ENCODE peak calls at places on chromosomes 1 and 21, in six cellular contexts. One of them, this sample, is unnamed.

GRCh38 chr1:202107801-202108731 is 14.7 kb upstream of the GPR37L1 start:
- DNase-seq in Calu3: peak
- DNase-seq in hepatocyte: peak
- DNase-seq in tibial artery: no peak
- DNase-seq in stimulated activated CD4-positive, alpha-beta T cell treated with anti-CD3 and anti-CD28 coated beads, Interleukin-1b, Interleukin-23, amount 100 ng/mL, for 48 hours: no peak
- DNase-seq in T-helper 17 cell: no peak
- DNase-seq in this sample: no peak

GRCh38 chr1:220775238-220775853 is 11.4 kb upstream of the MTARC1 start:
- DNase-seq in Calu3: peak
- DNase-seq in T-helper 17 cell: no peak
- DNase-seq in stimulated activated CD4-positive, alpha-beta T cell treated with anti-CD3 and anti-CD28 coated beads, Interleukin-1b, Interleukin-23, amount 100 ng/mL, for 48 hours: peak
- DNase-seq in tibial artery: no peak
- DNase-seq in hepatocyte: peak
- DNase-seq in this sample: no peak

GRCh38 chr1:197464039-197464438 is 196.0 kb downstream of the CRB1 start:
- DNase-seq in Calu3: no peak
- DNase-seq in hepatocyte: peak
- DNase-seq in T-helper 17 cell: no peak
- DNase-seq in tibial artery: no peak
- DNase-seq in stimulated activated CD4-positive, alpha-beta T cell treated with anti-CD3 and anti-CD28 coated beads, Interleukin-1b, Interleukin-23, amount 100 ng/mL, for 48 hours: no peak
- DNase-seq in this sample: no peak

GRCh38 chr1:32392358-32392757 is 1.9 kb downstream of the BSDC1 start:
- DNase-seq in stimulated activated CD4-positive, alpha-beta T cell treated with anti-CD3 and anti-CD28 coated beads, Interleukin-1b, Interleukin-23, amount 100 ng/mL, for 48 hours: no peak
- DNase-seq in hepatocyte: no peak
- DNase-seq in T-helper 17 cell: no peak
- DNase-seq in tibial artery: no peak
- DNase-seq in Calu3: no peak
- DNase-seq in this sample: no peak

GRCh38 chr1:27773732-27774445 is 870 bp downstream of the STX12 start:
- DNase-seq in tibial artery: no peak
- DNase-seq in hepatocyte: no peak
- DNase-seq in stimulated activated CD4-positive, alpha-beta T cell treated with anti-CD3 and anti-CD28 coated beads, Interleukin-1b, Interleukin-23, amount 100 ng/mL, for 48 hours: no peak
- DNase-seq in Calu3: no peak
- DNase-seq in T-helper 17 cell: no peak
- DNase-seq in this sample: no peak

GRCh38 chr1:228216371-228217320 is 8.8 kb downstream of the OBSCN start:
- DNase-seq in T-helper 17 cell: no peak
- DNase-seq in tibial artery: no peak
- DNase-seq in stimulated activated CD4-positive, alpha-beta T cell treated with anti-CD3 and anti-CD28 coated beads, Interleukin-1b, Interleukin-23, amount 100 ng/mL, for 48 hours: no peak
- DNase-seq in hepatocyte: no peak
- DNase-seq in Calu3: no peak
- DNase-seq in this sample: no peak

GRCh38 chr1:182301467-182302198 is 90.0 kb downstream of the GLUL start:
- DNase-seq in tibial artery: no peak
- DNase-seq in T-helper 17 cell: no peak
- DNase-seq in stimulated activated CD4-positive, alpha-beta T cell treated with anti-CD3 and anti-CD28 coated beads, Interleukin-1b, Interleukin-23, amount 100 ng/mL, for 48 hours: peak
- DNase-seq in Calu3: peak
- DNase-seq in hepatocyte: peak
- DNase-seq in this sample: peak

GRCh38 chr1:58745086-58745485 is 38.8 kb downstream of the JUN start:
- DNase-seq in hepatocyte: no peak
- DNase-seq in Calu3: no peak
- DNase-seq in tibial artery: no peak
- DNase-seq in stimulated activated CD4-positive, alpha-beta T cell treated with anti-CD3 and anti-CD28 coated beads, Interleukin-1b, Interleukin-23, amount 100 ng/mL, for 48 hours: no peak
- DNase-seq in T-helper 17 cell: no peak
- DNase-seq in this sample: no peak

GRCh38 chr1:42348498-42348897 is 13.5 kb upstream of the FOXJ3 start:
- DNase-seq in Calu3: no peak
- DNase-seq in tibial artery: no peak
- DNase-seq in hepatocyte: no peak
- DNase-seq in stimulated activated CD4-positive, alpha-beta T cell treated with anti-CD3 and anti-CD28 coated beads, Interleukin-1b, Interleukin-23, amount 100 ng/mL, for 48 hours: no peak
- DNase-seq in T-helper 17 cell: no peak
- DNase-seq in this sample: no peak

GRCh38 chr1:228963795-228964177 is 228.5 kb downstream of the RHOU start:
- DNase-seq in hepatocyte: no peak
- DNase-seq in Calu3: no peak
- DNase-seq in T-helper 17 cell: no peak
- DNase-seq in stimulated activated CD4-positive, alpha-beta T cell treated with anti-CD3 and anti-CD28 coated beads, Interleukin-1b, Interleukin-23, amount 100 ng/mL, for 48 hours: no peak
- DNase-seq in tibial artery: no peak
- DNase-seq in this sample: no peak

GRCh38 chr1:202160377-202160940 is at the start of gene PTPN7:
- DNase-seq in Calu3: peak
- DNase-seq in stimulated activated CD4-positive, alpha-beta T cell treated with anti-CD3 and anti-CD28 coated beads, Interleukin-1b, Interleukin-23, amount 100 ng/mL, for 48 hours: peak
- DNase-seq in hepatocyte: no peak
- DNase-seq in tibial artery: no peak
- DNase-seq in T-helper 17 cell: peak
- DNase-seq in this sample: no peak

GRCh38 chr1:77825356-77825709 is 45.9 kb downstream of the MIGA1 start:
- DNase-seq in T-helper 17 cell: no peak
- DNase-seq in Calu3: peak
- DNase-seq in hepatocyte: peak
- DNase-seq in tibial artery: no peak
- DNase-seq in stimulated activated CD4-positive, alpha-beta T cell treated with anti-CD3 and anti-CD28 coated beads, Interleukin-1b, Interleukin-23, amount 100 ng/mL, for 48 hours: peak
- DNase-seq in this sample: peak

GRCh38 chr21:25080161-25080560 is 527.1 kb downstream of the MRPL39 start:
- DNase-seq in T-helper 17 cell: no peak
- DNase-seq in Calu3: no peak
- DNase-seq in stimulated activated CD4-positive, alpha-beta T cell treated with anti-CD3 and anti-CD28 coated beads, Interleukin-1b, Interleukin-23, amount 100 ng/mL, for 48 hours: no peak
- DNase-seq in hepatocyte: no peak
- DNase-seq in tibial artery: no peak
- DNase-seq in this sample: no peak

GRCh38 chr1:180235077-180235501 is 5.0 kb downstream of the LHX4 start:
- DNase-seq in stimulated activated CD4-positive, alpha-beta T cell treated with anti-CD3 and anti-CD28 coated beads, Interleukin-1b, Interleukin-23, amount 100 ng/mL, for 48 hours: no peak
- DNase-seq in T-helper 17 cell: no peak
- DNase-seq in tibial artery: no peak
- DNase-seq in Calu3: no peak
- DNase-seq in hepatocyte: no peak
- DNase-seq in this sample: no peak

GRCh38 chr21:31502537-31503143 is 156.9 kb upstream of the SOD1 start:
- DNase-seq in tibial artery: no peak
- DNase-seq in stimulated activated CD4-positive, alpha-beta T cell treated with anti-CD3 and anti-CD28 coated beads, Interleukin-1b, Interleukin-23, amount 100 ng/mL, for 48 hours: no peak
- DNase-seq in T-helper 17 cell: no peak
- DNase-seq in hepatocyte: no peak
- DNase-seq in Calu3: no peak
- DNase-seq in this sample: no peak

GRCh38 chr1:172775598-172776570 is 117.0 kb downstream of the FASLG start:
- DNase-seq in Calu3: no peak
- DNase-seq in stimulated activated CD4-positive, alpha-beta T cell treated with anti-CD3 and anti-CD28 coated beads, Interleukin-1b, Interleukin-23, amount 100 ng/mL, for 48 hours: no peak
- DNase-seq in hepatocyte: no peak
- DNase-seq in tibial artery: no peak
- DNase-seq in T-helper 17 cell: no peak
- DNase-seq in this sample: no peak

This sample was measured in non-pigmented ciliary epithelial cell.